ENCODE peak calls at places on chromosomes 6 and 20, in seven cellular contexts. J is H9, E is mesendoderm, A is neuronal stem cell, K is H1, V is IMR-90, F is mesenchymal stem cell. M is an unnamed sample.

GRCh38 chr20:33076662-33077398 is 2.6 kb upstream of the BPIFB4 start:
- DNase-seq in A (no peak), J (no peak), E (peak), K (no peak), F (no peak), V (no peak), M (no peak)

GRCh38 chr6:3073382-3073781 is 5.1 kb downstream of the RIPK1 start:
- DNase-seq in E (no peak), J (no peak), A (no peak), F (no peak), K (no peak), V (no peak), M (no peak)

GRCh38 chr20:61979701-61980635 is 85.7 kb downstream of the TAF4 start:
- DNase-seq in V (no peak), A (no peak), F (no peak), J (no peak), K (no peak), E (no peak), M (no peak)

GRCh38 chr6:106790935-106791334 is 161.6 kb downstream of the QRSL1 start:
- DNase-seq in A (no peak), E (no peak), V (no peak), K (no peak), F (no peak), J (no peak), M (no peak)

GRCh38 chr20:49591217-49591865 is 23.4 kb upstream of the PTGIS start:
- DNase-seq in F (no peak), K (no peak), A (no peak), J (no peak), V (peak), E (no peak), M (peak)

GRCh38 chr6:46174904-46175303 is 4.1 kb upstream of the ENPP5 start:
- DNase-seq in V (no peak), F (no peak), K (no peak), A (no peak), J (no peak), E (no peak), M (no peak)

GRCh38 chr6:149334682-149335160 is 17.2 kb downstream of the TAB2 start:
- DNase-seq in F (peak), E (peak), A (no peak), V (peak), J (no peak), K (no peak), M (peak)

GRCh38 chr6:71419217-71419953 is 130.8 kb downstream of the OGFRL1 start:
- DNase-seq in A (no peak), J (no peak), V (peak), E (no peak), K (peak), F (no peak), M (no peak)

GRCh38 chr6:166411721-166412151 is 29.0 kb upstream of the MPC1 start:
- DNase-seq in V (no peak), A (no peak), F (no peak), J (no peak), E (no peak), K (no peak), M (no peak)

GRCh38 chr6:96330884-96331283 is 190.7 kb upstream of the UFL1 start:
- DNase-seq in A (no peak), K (no peak), V (no peak), F (no peak), J (no peak), E (no peak), M (no peak)

GRCh38 chr20:36634342-36634741 is 11.7 kb downstream of the SLA2 start:
- DNase-seq in F (no peak), K (no peak), A (no peak), E (no peak), V (no peak), J (no peak), M (no peak)

GRCh38 chr20:52426856-52427255 is 235.3 kb upstream of the ZFP64 start:
- DNase-seq in A (no peak), J (no peak), F (no peak), K (no peak), E (peak), V (no peak), M (peak)

GRCh38 chr6:132853059-132853458 is 38.7 kb downstream of the RPS12 start:
- DNase-seq in F (no peak), A (no peak), V (no peak), J (no peak), K (no peak), E (no peak), M (no peak)

GRCh38 chr20:18440403-18440802 is 26.4 kb downstream of the DZANK1 start:
- DNase-seq in E (no peak), A (no peak), F (no peak), K (no peak), J (no peak), V (no peak), M (no peak)

GRCh38 chr6:143419526-143419925 is 31.0 kb downstream of the ADAT2 start:
- DNase-seq in F (no peak), V (no peak), A (no peak), K (no peak), J (no peak), E (no peak), M (no peak)

GRCh38 chr6:7671581-7671980 is 54.3 kb upstream of the BMP6 start:
- DNase-seq in J (no peak), V (peak), A (no peak), F (peak), K (no peak), E (no peak), M (no peak)

GRCh38 chr6:1597924-1598323 is 11.8 kb upstream of the FOXC1 start:
- DNase-seq in E (no peak), F (no peak), A (no peak), V (peak), J (no peak), K (no peak), M (peak)

GRCh38 chr6:109318328-109318876 is 63.9 kb downstream of the CD164 start:
- DNase-seq in E (no peak), K (no peak), J (no peak), F (no peak), V (no peak), A (no peak), M (no peak)

GRCh38 chr20:59993736-59994484 is 35.7 kb downstream of the CDH26 start:
- DNase-seq in K (no peak), J (peak), V (no peak), F (no peak), A (no peak), E (peak), M (no peak)
- H3K9ac ChIP-seq in K (no peak), J (peak), V (no peak), F (no peak), A (no peak), E (peak), M (no peak)

DNA sequence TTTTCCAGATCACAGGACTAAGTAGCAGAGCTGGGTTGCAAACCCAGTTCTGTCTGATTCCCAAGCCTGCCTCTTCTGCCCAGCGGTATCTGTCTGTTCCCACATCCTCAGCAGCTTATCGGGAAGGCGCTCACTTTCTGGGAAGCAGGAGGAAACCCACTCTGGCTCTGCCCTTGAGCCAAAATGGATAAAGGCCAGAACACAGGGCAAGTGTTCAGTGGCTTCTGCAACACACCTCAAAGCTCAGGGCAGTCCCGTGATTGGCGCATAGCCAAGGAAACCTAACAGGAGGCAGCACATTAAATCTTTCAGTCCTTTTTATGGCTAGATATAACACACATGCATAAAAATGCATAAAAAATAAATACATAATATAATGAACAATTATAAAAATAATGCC is 262.2 kb downstream of the NRN1 start:
- DNase-seq in V (no peak), K (no peak), A (no peak), F (no peak), J (no peak), E (no peak), M (no peak)
- H3K23ac ChIP-seq in V (no peak), K (no peak), A (no peak), F (no peak), J (no peak), E (no peak), M (no peak)

GRCh38 chr6:17869010-17869752 is 118.3 kb downstream of the KIF13A start:
- DNase-seq in J (no peak), V (peak), K (no peak), F (peak), A (no peak), E (no peak), M (no peak)
- H3K9ac ChIP-seq in J (no peak), V (no peak), K (no peak), F (peak), A (no peak), E (no peak), M (no peak)

GRCh38 chr6:13357551-13358075 is 29.3 kb upstream of the TBC1D7 start:
- DNase-seq in F (no peak), K (no peak), J (peak), A (no peak), E (no peak), V (peak), M (no peak)

GRCh38 chr6:13355969-13356368 is 27.6 kb upstream of the TBC1D7 start:
- DNase-seq in F (no peak), K (no peak), A (no peak), E (no peak), J (no peak), V (peak), M (no peak)

GRCh38 chr6:13355043-13355945 is 27.0 kb upstream of the TBC1D7 start:
- DNase-seq in V (peak), F (peak), A (no peak), J (no peak), E (peak), K (no peak), M (peak)

GRCh38 chr6:13352165-13352564 is 23.8 kb upstream of the TBC1D7 start:
- DNase-seq in V (no peak), A (no peak), K (no peak), F (no peak), E (no peak), J (no peak), M (no peak)

DNA sequence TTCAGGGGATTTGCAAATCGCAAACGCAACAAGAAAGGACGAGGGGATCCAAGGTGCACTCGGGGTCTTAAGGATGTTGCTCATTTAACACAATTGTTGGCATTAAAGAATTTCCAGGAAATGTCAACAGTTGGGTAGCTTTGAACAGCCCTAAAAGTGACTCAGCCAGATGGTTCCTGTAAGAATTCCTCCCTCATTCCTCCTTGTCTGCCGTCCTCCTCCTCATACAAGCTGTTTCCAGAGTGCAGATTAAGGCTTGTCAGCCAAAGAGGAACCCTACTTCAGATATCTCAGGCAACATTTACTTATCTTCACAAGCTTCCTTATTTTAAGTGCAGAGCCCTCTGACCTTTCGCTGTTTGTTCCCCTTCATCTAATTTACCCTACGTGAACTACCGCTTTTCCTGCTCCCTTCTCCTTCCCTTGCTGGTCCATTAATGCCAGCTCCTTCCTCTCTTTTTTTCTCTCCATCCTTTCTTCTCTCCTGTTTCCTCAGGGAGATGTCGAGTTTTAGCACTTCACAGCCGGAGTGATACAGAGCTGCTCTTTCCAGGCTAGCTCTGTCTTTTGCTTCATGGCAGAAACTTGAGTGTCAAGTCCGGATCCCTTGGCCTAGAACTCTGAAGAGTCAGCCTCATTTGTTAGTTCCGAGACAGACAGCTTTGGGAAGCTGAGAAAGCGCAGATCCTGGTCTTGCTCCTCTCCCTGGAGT is 26.1 kb upstream of the TBC1D7 start:
- DNase-seq in A (no peak), J (no peak), E (peak), F (peak), V (peak), K (no peak), M (peak)
- H3K23ac ChIP-seq in A (no peak), J (no peak), E (no peak), F (no peak), V (peak), K (no peak), M (no peak)

GRCh38 chr6:116387374-116387773 is 16.6 kb downstream of the DSE start:
- DNase-seq in V (peak), A (no peak), F (peak), J (no peak), K (no peak), E (no peak), M (peak)

GRCh38 chr6:116386581-116387299 is 16.0 kb downstream of the DSE start:
- DNase-seq in A (no peak), K (no peak), F (peak), V (peak), E (peak), J (no peak), M (peak)

GRCh38 chr6:116384727-116385461 is 14.1 kb downstream of the DSE start:
- DNase-seq in K (no peak), A (no peak), E (no peak), F (no peak), J (no peak), V (no peak), M (no peak)

GRCh38 chr6:116385462-116385807 is 14.7 kb downstream of the DSE start:
- DNase-seq in J (no peak), E (no peak), V (peak), A (no peak), K (no peak), F (peak), M (peak)

DNA sequence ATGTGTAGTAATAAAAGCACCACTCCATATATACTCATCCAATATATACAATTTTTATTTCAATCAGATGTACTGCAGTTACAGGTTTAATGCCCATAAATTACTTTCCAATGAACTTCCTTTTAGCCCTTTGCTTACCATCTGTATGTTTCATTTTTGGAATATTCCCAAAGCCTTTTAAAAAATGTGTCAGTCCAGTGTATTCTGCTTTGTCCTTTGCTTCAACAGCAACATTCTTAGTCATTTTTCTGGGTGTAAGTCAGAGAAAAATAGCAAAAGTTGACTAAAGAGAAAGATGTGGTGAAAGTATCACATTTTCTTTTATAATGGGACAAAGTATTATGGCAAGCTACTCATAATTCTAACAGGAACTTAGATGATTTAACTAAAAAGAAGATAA is 15.2 kb downstream of the DSE start:
- DNase-seq in A (no peak), V (peak), K (no peak), E (no peak), F (peak), J (no peak), M (no peak)
- H3K9ac ChIP-seq in A (no peak), V (no peak), K (no peak), E (no peak), F (peak), J (no peak), M (no peak)

DNA sequence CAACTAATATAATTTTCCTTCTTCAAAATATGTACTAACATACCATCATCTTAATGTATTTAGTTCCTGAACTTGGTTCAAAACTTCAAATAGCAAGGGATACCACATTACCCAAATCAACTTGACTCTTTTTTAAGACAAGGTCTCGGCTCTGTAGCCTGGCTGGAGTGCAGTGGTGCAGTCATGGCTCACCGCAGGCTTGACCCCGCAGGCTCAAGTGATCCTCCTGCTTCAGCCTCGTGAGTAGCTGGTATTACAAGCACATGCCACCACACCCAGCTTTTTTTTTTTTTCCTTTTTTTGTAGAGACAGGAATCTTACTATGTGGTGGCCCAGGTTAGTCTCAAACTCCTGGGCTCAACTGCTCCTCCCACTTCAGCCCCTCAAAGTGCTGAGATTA is 55.9 kb upstream of the LYRM2 start:
- DNase-seq in J (no peak), K (no peak), F (no peak), E (no peak), A (no peak), V (no peak), M (no peak)
- H3K23ac ChIP-seq in J (no peak), K (no peak), F (no peak), E (no peak), A (no peak), V (no peak), M (no peak)

GRCh38 chr20:12627485-12627884 is 381.3 kb upstream of the SPTLC3 start:
- DNase-seq in J (no peak), E (no peak), K (no peak), A (no peak), F (peak), V (no peak), M (no peak)
- H3K9ac ChIP-seq in J (no peak), E (no peak), K (no peak), A (no peak), F (no peak), V (no peak), M (no peak)